ENCODE peak calls at places on chromosomes 16 and 17, in nine cellular contexts. S is NCI-H446; M is lower lobe of right lung; R is GM04503; D is activated T-cell treated with anti-CD3 and anti-CD28 coated beads for 24 hours; I is CD4-positive, alpha-beta T cell; J is AG08395; X is progenitor cell of endocrine pancreas; H is naive thymus-derived CD8-positive, alpha-beta T cell. P is an unnamed sample.

GRCh38 chr17:77286641-77287431 is 146.1 kb downstream of the SEC14L1 start:
- DNase-seq in X (no peak), I (no peak), J (peak; percentile 32), R (peak; percentile 31), S (peak; percentile 36), H (no peak), D (no peak), M (peak; percentile 82), P (peak; percentile 93)

GRCh38 chr16:82699711-82700495 is 73.1 kb downstream of the CDH13 start:
- DNase-seq in H (no peak), I (no peak), M (no peak), S (no peak), J (peak; percentile 83), R (peak; percentile 78), D (no peak), X (no peak), P (peak; percentile 64)

GRCh38 chr17:41340934-41341861 is 9.4 kb downstream of the KRT33A start:
- DNase-seq in D (peak; percentile 27), H (peak; percentile 61), M (no peak), I (peak; percentile 55), X (no peak), R (no peak), S (no peak), J (no peak), P (no peak)

GRCh38 chr17:4310349-4311060 is 46.7 kb upstream of the ANKFY1 start:
- DNase-seq in M (no peak), J (no peak), H (no peak), I (no peak), R (no peak), D (no peak), X (no peak), S (no peak), P (peak; percentile 33)

GRCh38 chr16:586047-586644 is 3.7 kb upstream of the RAB40C start:
- DNase-seq in I (no peak), S (peak; percentile 38), X (no peak), R (no peak), H (no peak), J (no peak), D (no peak), M (no peak), P (peak; percentile 97)

GRCh38 chr16:83967838-83968482 is at the start of gene NECAB2:
- DNase-seq in S (peak; percentile 3), J (peak; percentile 81), X (peak; percentile 49), R (no peak), D (no peak), M (peak; percentile 66), H (no peak), I (no peak), P (peak; percentile 43)

GRCh38 chr17:63356275-63356905 is 89.7 kb downstream of the CYB561 start:
- DNase-seq in I (no peak), J (peak; percentile 92), D (no peak), X (no peak), M (no peak), H (no peak), R (peak; percentile 97), S (peak; percentile 67), P (peak; percentile 78)

GRCh38 chr16:11235703-11235991 is 20.4 kb downstream of the SOCS1 start:
- DNase-seq in I (no peak), M (no peak), R (no peak), S (no peak), D (no peak), H (no peak), X (no peak), J (no peak), P (no peak)

GRCh38 chr16:87254734-87255133 is 62.5 kb downstream of the C16orf95 start:
- DNase-seq in H (no peak), S (no peak), J (no peak), I (no peak), X (no peak), R (no peak), D (no peak), M (no peak), P (no peak)

GRCh38 chr16:51237861-51238378 is 86.8 kb upstream of the SALL1 start:
- DNase-seq in M (no peak), D (no peak), X (no peak), I (no peak), R (no peak), H (no peak), J (no peak), S (no peak), P (no peak)

GRCh38 chr17:76784926-76785325 is 47.0 kb downstream of the MFSD11 start:
- DNase-seq in D (no peak), J (no peak), H (no peak), X (no peak), S (no peak), R (no peak), I (no peak), M (no peak), P (no peak)

GRCh38 chr16:86639354-86639753 is 61.0 kb downstream of the FOXL1 start:
- DNase-seq in M (no peak), H (no peak), R (no peak), D (no peak), S (no peak), J (no peak), X (no peak), I (no peak), P (no peak)

GRCh38 chr17:79504181-79504605 is 106.7 kb downstream of the RBFOX3 start:
- DNase-seq in J (no peak), H (no peak), D (no peak), R (no peak), X (no peak), I (no peak), S (peak; percentile 47), M (no peak), P (no peak)

GRCh38 chr17:70344356-70345060 is 175.2 kb downstream of the KCNJ2 start:
- DNase-seq in I (no peak), S (no peak), H (no peak), X (no peak), D (no peak), M (no peak), R (no peak), J (peak; percentile 7), P (no peak)

GRCh38 chr17:6779411-6779810 is 3.4 kb downstream of the FBXO39 start:
- DNase-seq in I (no peak), S (no peak), J (no peak), R (no peak), H (no peak), X (no peak), M (no peak), D (no peak), P (no peak)

GRCh38 chr17:73595068-73595865 is 49.0 kb downstream of the SDK2 start:
- DNase-seq in I (peak; percentile 12), J (peak; percentile 88), D (no peak), M (peak; percentile 57), H (peak; percentile 8), X (peak; percentile 34), R (no peak), S (peak; percentile 39), P (no peak)

GRCh38 chr17:2450016-2450650 is 49.3 kb upstream of the MNT start:
- DNase-seq in M (no peak), H (no peak), D (no peak), I (no peak), R (no peak), J (no peak), S (no peak), X (no peak), P (no peak)

P was measured in myocyte.